ENCODE peak calls at places on chromosomes 1 and 21, in nine cellular contexts. One of them, this sample, is unnamed.

GRCh38 chr1:910881-911721 is 12.6 kb upstream of the SAMD11 start:
- DNase-seq in activated T-helper 9 cell treated with anti-CD3 and anti-CD28 coated beads, Interleukin-2, amount 50 U/mL, for 16 hours: no peak
- DNase-seq in endothelial cell: peak; percentile 2
- DNase-seq in WTC11: peak; percentile 8
- DNase-seq in posterior vena cava: peak; percentile 70
- DNase-seq in NCI-H748 treated with DMSO at 0.1 percent for 48 hours: no peak
- DNase-seq in SHP77: peak; percentile 44
- DNase-seq in lung microvascular endothelial cell: no peak
- DNase-seq in astrocyte: peak; percentile 67
- DNase-seq in this sample: no peak

GRCh38 chr21:45640001-45640887 is 3.3 kb upstream of the PCBP3 start:
- DNase-seq in activated T-helper 9 cell treated with anti-CD3 and anti-CD28 coated beads, Interleukin-2, amount 50 U/mL, for 16 hours: no peak
- DNase-seq in endothelial cell: no peak
- DNase-seq in WTC11: no peak
- DNase-seq in posterior vena cava: no peak
- DNase-seq in NCI-H748 treated with DMSO at 0.1 percent for 48 hours: no peak
- DNase-seq in SHP77: peak; percentile 26
- DNase-seq in lung microvascular endothelial cell: no peak
- DNase-seq in astrocyte: no peak
- DNase-seq in this sample: no peak

GRCh38 chr1:5765465-5765864 is 226.8 kb downstream of the NPHP4 start:
- DNase-seq in activated T-helper 9 cell treated with anti-CD3 and anti-CD28 coated beads, Interleukin-2, amount 50 U/mL, for 16 hours: no peak
- DNase-seq in endothelial cell: no peak
- DNase-seq in WTC11: no peak
- DNase-seq in posterior vena cava: peak; percentile 71
- DNase-seq in NCI-H748 treated with DMSO at 0.1 percent for 48 hours: no peak
- DNase-seq in SHP77: no peak
- DNase-seq in lung microvascular endothelial cell: no peak
- DNase-seq in astrocyte: no peak
- DNase-seq in this sample: no peak

GRCh38 chr1:8075511-8076051 is 49.5 kb upstream of the ERRFI1 start:
- DNase-seq in activated T-helper 9 cell treated with anti-CD3 and anti-CD28 coated beads, Interleukin-2, amount 50 U/mL, for 16 hours: no peak
- DNase-seq in endothelial cell: no peak
- DNase-seq in WTC11: no peak
- DNase-seq in posterior vena cava: no peak
- DNase-seq in NCI-H748 treated with DMSO at 0.1 percent for 48 hours: no peak
- DNase-seq in SHP77: no peak
- DNase-seq in lung microvascular endothelial cell: no peak
- DNase-seq in astrocyte: peak; percentile 33
- DNase-seq in this sample: no peak

GRCh38 chr1:20932437-20932977 is 145.4 kb upstream of the HP1BP3 start:
- DNase-seq in activated T-helper 9 cell treated with anti-CD3 and anti-CD28 coated beads, Interleukin-2, amount 50 U/mL, for 16 hours: no peak
- DNase-seq in endothelial cell: no peak
- DNase-seq in WTC11: no peak
- DNase-seq in posterior vena cava: no peak
- DNase-seq in NCI-H748 treated with DMSO at 0.1 percent for 48 hours: no peak
- DNase-seq in SHP77: no peak
- DNase-seq in lung microvascular endothelial cell: no peak
- DNase-seq in astrocyte: no peak
- DNase-seq in this sample: no peak

GRCh38 chr1:43789604-43790288 is 82.4 kb downstream of the ST3GAL3 start:
- DNase-seq in activated T-helper 9 cell treated with anti-CD3 and anti-CD28 coated beads, Interleukin-2, amount 50 U/mL, for 16 hours: no peak
- DNase-seq in endothelial cell: no peak
- DNase-seq in WTC11: no peak
- DNase-seq in posterior vena cava: no peak
- DNase-seq in NCI-H748 treated with DMSO at 0.1 percent for 48 hours: no peak
- DNase-seq in SHP77: no peak
- DNase-seq in lung microvascular endothelial cell: no peak
- DNase-seq in astrocyte: no peak
- DNase-seq in this sample: no peak

GRCh38 chr1:70916028-70916427 is 131.6 kb downstream of the PTGER3 start:
- DNase-seq in activated T-helper 9 cell treated with anti-CD3 and anti-CD28 coated beads, Interleukin-2, amount 50 U/mL, for 16 hours: no peak
- DNase-seq in endothelial cell: no peak
- DNase-seq in WTC11: no peak
- DNase-seq in posterior vena cava: no peak
- DNase-seq in NCI-H748 treated with DMSO at 0.1 percent for 48 hours: no peak
- DNase-seq in SHP77: no peak
- DNase-seq in lung microvascular endothelial cell: no peak
- DNase-seq in astrocyte: no peak
- DNase-seq in this sample: no peak

GRCh38 chr1:20058531-20058930 is 11.5 kb upstream of the PLA2G5 start:
- DNase-seq in activated T-helper 9 cell treated with anti-CD3 and anti-CD28 coated beads, Interleukin-2, amount 50 U/mL, for 16 hours: no peak
- DNase-seq in endothelial cell: no peak
- DNase-seq in WTC11: no peak
- DNase-seq in posterior vena cava: no peak
- DNase-seq in NCI-H748 treated with DMSO at 0.1 percent for 48 hours: no peak
- DNase-seq in SHP77: no peak
- DNase-seq in lung microvascular endothelial cell: no peak
- DNase-seq in astrocyte: peak; percentile 94
- DNase-seq in this sample: no peak

GRCh38 chr21:44365251-44365966 is 12.0 kb downstream of the TRPM2 start:
- DNase-seq in activated T-helper 9 cell treated with anti-CD3 and anti-CD28 coated beads, Interleukin-2, amount 50 U/mL, for 16 hours: no peak
- DNase-seq in endothelial cell: no peak
- DNase-seq in WTC11: no peak
- DNase-seq in posterior vena cava: peak; percentile 68
- DNase-seq in NCI-H748 treated with DMSO at 0.1 percent for 48 hours: no peak
- DNase-seq in SHP77: no peak
- DNase-seq in lung microvascular endothelial cell: no peak
- DNase-seq in astrocyte: no peak
- DNase-seq in this sample: no peak

GRCh38 chr21:23936224-23936623 is 1671.1 kb downstream of the MRPL39 start:
- DNase-seq in activated T-helper 9 cell treated with anti-CD3 and anti-CD28 coated beads, Interleukin-2, amount 50 U/mL, for 16 hours: no peak
- DNase-seq in endothelial cell: no peak
- DNase-seq in WTC11: peak; percentile 23
- DNase-seq in posterior vena cava: no peak
- DNase-seq in NCI-H748 treated with DMSO at 0.1 percent for 48 hours: peak; percentile 12
- DNase-seq in SHP77: no peak
- DNase-seq in lung microvascular endothelial cell: no peak
- DNase-seq in astrocyte: peak; percentile 2
- DNase-seq in this sample: no peak

GRCh38 chr1:34236089-34236488 is 59.4 kb downstream of the C1orf94 start:
- DNase-seq in activated T-helper 9 cell treated with anti-CD3 and anti-CD28 coated beads, Interleukin-2, amount 50 U/mL, for 16 hours: no peak
- DNase-seq in endothelial cell: no peak
- DNase-seq in WTC11: no peak
- DNase-seq in posterior vena cava: no peak
- DNase-seq in NCI-H748 treated with DMSO at 0.1 percent for 48 hours: no peak
- DNase-seq in SHP77: no peak
- DNase-seq in lung microvascular endothelial cell: no peak
- DNase-seq in astrocyte: no peak
- DNase-seq in this sample: no peak